ENCODE peak calls at places on chromosomes 3 and 15, in nine cellular contexts. L is NCI-H1092 treated with DMSO at 0.1 percent for 48 hours, V is stomach, N is T follicular helper cell, X is brain pericyte, E is endothelial cell, A is foreskin keratinocyte, M is H7, U is T-cell. W is an unnamed sample.

GRCh38 chr3:58521917-58522680 is 14.9 kb downstream of the ACOX2 start:
- DNase-seq in L (no peak), V (no peak), N (no peak), X (no peak), E (no peak), A (no peak), M (peak), U (no peak), W (no peak)

GRCh38 chr15:58441376-58442070 is 9.7 kb downstream of the LIPC start:
- DNase-seq in L (no peak), V (no peak), N (no peak), X (no peak), E (no peak), A (peak), M (no peak), U (no peak), W (no peak)

GRCh38 chr3:58161435-58162398 is 49.1 kb downstream of the DNASE1L3 start:
- DNase-seq in L (no peak), V (peak), N (no peak), X (peak), E (no peak), A (peak), M (no peak), U (no peak), W (no peak)

GRCh38 chr3:14479591-14479990 is 60.6 kb downstream of the GRIP2 start:
- DNase-seq in L (no peak), V (no peak), N (no peak), X (no peak), E (no peak), A (no peak), M (no peak), U (no peak), W (no peak)

GRCh38 chr3:10273697-10274305 is 18.9 kb downstream of the GHRL start:
- DNase-seq in L (no peak), V (no peak), N (no peak), X (no peak), E (no peak), A (no peak), M (no peak), U (no peak), W (no peak)

GRCh38 chr3:27224197-27224596 is 145.0 kb downstream of the NEK10 start:
- DNase-seq in L (no peak), V (no peak), N (no peak), X (no peak), E (no peak), A (no peak), M (no peak), U (no peak), W (peak)

GRCh38 chr15:101148166-101148880 is 103.5 kb downstream of the CHSY1 start:
- DNase-seq in L (no peak), V (no peak), N (no peak), X (no peak), E (no peak), A (no peak), M (no peak), U (no peak), W (no peak)

GRCh38 chr3:45166283-45166879 is 20.2 kb upstream of the CDCP1 start:
- DNase-seq in L (no peak), V (no peak), N (no peak), X (no peak), E (no peak), A (no peak), M (no peak), U (no peak), W (no peak)

GRCh38 chr3:181176610-181177009 is 187.1 kb upstream of the DNAJC19 start:
- DNase-seq in L (peak), V (peak), N (no peak), X (no peak), E (peak), A (peak), M (peak), U (peak), W (peak)

GRCh38 chr3:195150194-195151118 is 120.5 kb downstream of the XXYLT1 start:
- DNase-seq in L (peak), V (peak), N (no peak), X (peak), E (peak), A (no peak), M (peak), U (peak), W (no peak)

GRCh38 chr3:152270944-152271343 is 2.2 kb downstream of the MBNL1 start:
- DNase-seq in L (no peak), V (no peak), N (no peak), X (no peak), E (no peak), A (no peak), M (no peak), U (no peak), W (no peak)

GRCh38 chr3:27171113-27171512 is 198.1 kb downstream of the NEK10 start:
- DNase-seq in L (no peak), V (no peak), N (no peak), X (no peak), E (no peak), A (no peak), M (no peak), U (no peak), W (no peak)

GRCh38 chr3:78613366-78614008 is 1154.3 kb downstream of the ROBO1 start:
- DNase-seq in L (peak), V (peak), N (no peak), X (no peak), E (no peak), A (no peak), M (no peak), U (no peak), W (no peak)

GRCh38 chr3:49813497-49814174 is at the start of gene UBA7:
- DNase-seq in L (no peak), V (peak), N (no peak), X (no peak), E (no peak), A (no peak), M (peak), U (no peak), W (peak)

GRCh38 chr3:86731501-86731901 is 259.4 kb downstream of the VGLL3 start:
- DNase-seq in L (no peak), V (no peak), N (no peak), X (no peak), E (no peak), A (no peak), M (no peak), U (no peak), W (no peak)

GRCh38 chr3:48086736-48087470 is 70.7 kb upstream of the MAP4 start:
- DNase-seq in L (no peak), V (no peak), N (no peak), X (no peak), E (no peak), A (peak), M (no peak), U (no peak), W (no peak)

GRCh38 chr15:55526559-55527036 is 18.6 kb upstream of the DNAAF4 start:
- DNase-seq in L (peak), V (no peak), N (no peak), X (no peak), E (no peak), A (no peak), M (peak), U (no peak), W (no peak)

GRCh38 chr3:71511037-71511436 is 72.5 kb downstream of the FOXP1 start:
- DNase-seq in L (no peak), V (no peak), N (no peak), X (peak), E (no peak), A (peak), M (no peak), U (no peak), W (no peak)

GRCh38 chr3:110430146-110430545 is 641.5 kb upstream of the NECTIN3 start:
- DNase-seq in L (no peak), V (no peak), N (no peak), X (no peak), E (no peak), A (no peak), M (no peak), U (no peak), W (no peak)

GRCh38 chr3:14861451-14862302 is 42.9 kb downstream of the FGD5 start:
- DNase-seq in L (no peak), V (no peak), N (no peak), X (no peak), E (no peak), A (no peak), M (no peak), U (no peak), W (no peak)

GRCh38 chr15:25062551-25063430 is 108.0 kb downstream of the SNRPN start:
- DNase-seq in L (no peak), V (no peak), N (no peak), X (no peak), E (no peak), A (no peak), M (no peak), U (no peak), W (no peak)

W was measured in NCI-H446 treated with DMSO at 0.1 percent for 48 hours.